ENCODE peak calls at places on chromosomes 5 and 9, in five cellular contexts. E is T-helper 2 cell, O is A549, Y is HEK293T, H is Caki2. A is an unnamed sample.

GRCh38 chr5:8864053-8864452 is 681.8 kb downstream of the SEMA5A start:
- DNase-seq in E (no peak), O (no peak), Y (no peak), H (peak), A (no peak)

GRCh38 chr5:158553195-158553945 is 546.3 kb downstream of the EBF1 start:
- DNase-seq in E (no peak), O (no peak), Y (no peak), H (no peak), A (no peak)

GRCh38 chr5:73464016-73464745 is 15.6 kb upstream of the FOXD1 start:
- DNase-seq in E (no peak), O (no peak), Y (no peak), H (no peak), A (no peak)

GRCh38 chr5:134374234-134374633 is 2.9 kb downstream of the UBE2B start:
- DNase-seq in E (no peak), O (no peak), Y (no peak), H (no peak), A (no peak)

GRCh38 chr9:73183917-73184861 is 32.5 kb downstream of the ANXA1 start:
- DNase-seq in E (no peak), O (no peak), Y (no peak), H (no peak), A (no peak)

GRCh38 chr5:97167435-97167834 is 15.6 kb downstream of the RIOK2 start:
- DNase-seq in E (no peak), O (no peak), Y (no peak), H (no peak), A (no peak)

GRCh38 chr9:105062222-105062850 is 134.4 kb upstream of the ABCA1 start:
- DNase-seq in E (no peak), O (no peak), Y (no peak), H (no peak), A (no peak)

GRCh38 chr9:99172129-99173091 is 49.3 kb downstream of the ALG2 start:
- DNase-seq in E (no peak), O (no peak), Y (no peak), H (peak), A (no peak)

GRCh38 chr5:168579987-168580508 is 880 bp upstream of the PANK3 start:
- DNase-seq in E (no peak), O (no peak), Y (no peak), H (peak), A (no peak)

GRCh38 chr5:57370376-57370775 is 112.2 kb downstream of the ACTBL2 start:
- DNase-seq in E (no peak), O (no peak), Y (no peak), H (no peak), A (no peak)

GRCh38 chr5:135871268-135871895 is 24.3 kb downstream of the IL9 start:
- DNase-seq in E (no peak), O (no peak), Y (no peak), H (no peak), A (no peak)

GRCh38 chr9:87599901-87600610 is 102.4 kb downstream of the DAPK1 start:
- DNase-seq in E (no peak), O (peak), Y (peak), H (peak), A (no peak)